ENCODE peak calls at places on chromosomes 11 and 22, in four cellular contexts. H is tibial nerve, G is A549, Y is SK-N-SH. J is an unnamed sample.

GRCh38 chr22:39078329-39078728 is 1.3 kb downstream of the APOBEC3G start:
- DNase-seq in H (no peak), Y (no peak), G (no peak), J (no peak)

GRCh38 chr11:15095736-15096228 is 18.9 kb upstream of the INSC start:
- DNase-seq in G (no peak), H (no peak), Y (no peak), J (no peak)

GRCh38 chr11:76700177-76701100 is 29.9 kb upstream of the LRRC32 start:
- DNase-seq in H (no peak), Y (peak), G (peak), J (no peak)

GRCh38 chr11:68354181-68354872 is 41.9 kb downstream of the LRP5 start:
- DNase-seq in Y (no peak), G (peak), H (peak), J (peak)

GRCh38 chr11:116513278-116513823 is 259.4 kb downstream of the BUD13 start:
- DNase-seq in Y (no peak), H (no peak), G (no peak), J (no peak)

GRCh38 chr11:124863137-124863825 is 2.0 kb upstream of the ROBO3 start:
- DNase-seq in G (no peak), Y (peak), H (no peak), J (peak)

GRCh38 chr11:61345170-61345610 is 12.2 kb downstream of the TKFC start:
- DNase-seq in Y (peak), H (no peak), G (no peak), J (no peak)

GRCh38 chr22:23522642-23523251 is 57.3 kb downstream of the IGLL1 start:
- DNase-seq in G (no peak), H (no peak), Y (peak), J (no peak)

GRCh38 chr11:97743205-97743742 is 1277.5 kb upstream of the CNTN5 start:
- DNase-seq in Y (no peak), H (no peak), G (no peak), J (no peak)

GRCh38 chr22:29385305-29385704 is 3.1 kb downstream of the AP1B1 start:
- DNase-seq in H (no peak), Y (no peak), G (no peak), J (no peak)

GRCh38 chr11:111676878-111677585 is 74.8 kb downstream of the SIK2 start:
- DNase-seq in G (no peak), Y (no peak), H (no peak), J (no peak)

GRCh38 chr11:34641456-34641855 is 20.6 kb downstream of the EHF start:
- DNase-seq in G (no peak), Y (no peak), H (no peak), J (no peak)

GRCh38 chr11:33984682-33985389 is 66.7 kb upstream of the CAPRIN1 start:
- DNase-seq in Y (no peak), G (no peak), H (no peak), J (no peak)

GRCh38 chr11:17394743-17395390 is 6.4 kb upstream of the KCNJ11 start:
- DNase-seq in G (no peak), Y (peak), H (no peak), J (no peak)

GRCh38 chr22:39645532-39645931 is 75.0 kb downstream of the CACNA1I start:
- DNase-seq in G (no peak), Y (peak), H (no peak), J (no peak)

GRCh38 chr11:33723238-33723881 is 12.9 kb downstream of the CD59 start:
- DNase-seq in Y (no peak), G (peak), H (no peak), J (no peak)

GRCh38 chr11:123166095-123166559 is 28.9 kb downstream of the CLMP start:
- DNase-seq in G (no peak), Y (peak), H (peak), J (peak)

GRCh38 chr11:117547188-117547831 is 219.7 kb downstream of the CEP164 start:
- DNase-seq in Y (no peak), H (no peak), G (no peak), J (no peak)

GRCh38 chr11:65170058-65170534 is at the start of gene SPDYC:
- DNase-seq in G (no peak), H (no peak), Y (no peak), J (no peak)

GRCh38 chr11:119157088-119157487 is 8.2 kb downstream of the ABCG4 start:
- DNase-seq in G (no peak), H (no peak), Y (peak), J (no peak)

GRCh38 chr11:94750319-94751215 is 17.6 kb upstream of the AMOTL1 start:
- DNase-seq in Y (no peak), H (no peak), G (no peak), J (no peak)

GRCh38 chr11:6992457-6993431 is 27.4 kb downstream of the ZNF214 start:
- DNase-seq in Y (no peak), H (no peak), G (no peak), J (no peak)

GRCh38 chr11:120236169-120237107 is 3.5 kb upstream of the POU2F3 start:
- DNase-seq in G (no peak), Y (no peak), H (no peak), J (no peak)

GRCh38 chr11:27926981-27927481 is 180.9 kb downstream of the KIF18A start:
- DNase-seq in Y (no peak), G (no peak), H (no peak), J (no peak)

GRCh38 chr11:96198466-96198808 is 144.6 kb downstream of the MAML2 start:
- DNase-seq in Y (no peak), G (no peak), H (no peak), J (no peak)

GRCh38 chr11:58734681-58735490 is 3.1 kb upstream of the GLYAT start:
- DNase-seq in Y (no peak), H (no peak), G (no peak), J (no peak)

GRCh38 chr22:36610056-36610455 is 81.1 kb upstream of the EIF3D start:
- DNase-seq in Y (no peak), G (no peak), H (no peak), J (no peak)

GRCh38 chr22:32352681-32353080 is 5.0 kb upstream of the RFPL3 start:
- DNase-seq in H (no peak), G (no peak), Y (no peak), J (no peak)

GRCh38 chr11:130102457-130103249 is 33.0 kb downstream of the APLP2 start:
- DNase-seq in H (no peak), G (no peak), Y (no peak), J (no peak)

GRCh38 chr11:14932447-14932846 is 39.7 kb downstream of the CALCA start:
- DNase-seq in G (no peak), Y (no peak), H (no peak), J (no peak)

GRCh38 chr11:125263268-125263790 is 98.8 kb downstream of the PKNOX2 start:
- DNase-seq in Y (peak), H (peak), G (no peak), J (peak)

GRCh38 chr22:42934338-42934737 is 77.3 kb upstream of the ARFGAP3 start:
- DNase-seq in Y (no peak), H (no peak), G (no peak), J (no peak)

GRCh38 chr22:42932197-42932519 is 75.1 kb upstream of the ARFGAP3 start:
- DNase-seq in H (no peak), Y (no peak), G (no peak), J (no peak)

GRCh38 chr22:42931421-42932196 is 74.5 kb upstream of the ARFGAP3 start:
- DNase-seq in G (no peak), H (no peak), Y (no peak), J (no peak)

GRCh38 chr22:42932857-42933782 is 76.0 kb upstream of the ARFGAP3 start:
- DNase-seq in Y (no peak), H (no peak), G (no peak), J (no peak)

DNA sequence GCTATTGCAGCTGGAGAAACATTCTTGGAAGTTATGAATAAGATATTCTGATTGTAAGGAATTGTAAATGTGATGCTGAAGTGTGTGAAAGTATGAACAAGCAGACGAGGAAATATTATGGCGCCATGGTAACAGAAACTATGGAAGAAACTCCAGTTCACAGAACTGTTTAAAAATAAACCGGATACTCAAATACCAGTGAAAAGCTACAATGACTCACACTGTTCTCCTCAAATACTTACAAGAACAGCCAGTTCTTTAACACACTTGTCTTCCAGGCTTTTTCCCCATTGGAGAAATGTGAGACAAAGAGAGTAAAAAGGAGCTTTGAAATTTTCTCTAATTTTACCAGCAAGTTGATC is 76.7 kb upstream of the ARFGAP3 start:
- DNase-seq in G (peak), Y (no peak), H (no peak), J (no peak)
- TF ChIP-seq EP300 in G (no peak), Y (no peak), H (peak), J (peak)

GRCh38 chr11:104967493-104968364 is 645 bp downstream of the CASP4 start:
- DNase-seq in H (no peak), Y (no peak), G (peak), J (no peak)
- H3K27ac ChIP-seq in H (peak), Y (no peak), G (peak), J (peak)

GRCh38 chr11:62552931-62553838 is 6.6 kb upstream of the AHNAK start:
- DNase-seq in H (peak), G (peak), Y (no peak), J (peak)
- TF ChIP-seq EP300 in H (peak), G (peak), Y (no peak), J (peak)

GRCh38 chr11:820655-821512 is 2.2 kb downstream of the PNPLA2 start:
- DNase-seq in Y (no peak), G (peak), H (no peak), J (peak)
- H3K27ac ChIP-seq in Y (peak), G (peak), H (peak), J (peak)

DNA sequence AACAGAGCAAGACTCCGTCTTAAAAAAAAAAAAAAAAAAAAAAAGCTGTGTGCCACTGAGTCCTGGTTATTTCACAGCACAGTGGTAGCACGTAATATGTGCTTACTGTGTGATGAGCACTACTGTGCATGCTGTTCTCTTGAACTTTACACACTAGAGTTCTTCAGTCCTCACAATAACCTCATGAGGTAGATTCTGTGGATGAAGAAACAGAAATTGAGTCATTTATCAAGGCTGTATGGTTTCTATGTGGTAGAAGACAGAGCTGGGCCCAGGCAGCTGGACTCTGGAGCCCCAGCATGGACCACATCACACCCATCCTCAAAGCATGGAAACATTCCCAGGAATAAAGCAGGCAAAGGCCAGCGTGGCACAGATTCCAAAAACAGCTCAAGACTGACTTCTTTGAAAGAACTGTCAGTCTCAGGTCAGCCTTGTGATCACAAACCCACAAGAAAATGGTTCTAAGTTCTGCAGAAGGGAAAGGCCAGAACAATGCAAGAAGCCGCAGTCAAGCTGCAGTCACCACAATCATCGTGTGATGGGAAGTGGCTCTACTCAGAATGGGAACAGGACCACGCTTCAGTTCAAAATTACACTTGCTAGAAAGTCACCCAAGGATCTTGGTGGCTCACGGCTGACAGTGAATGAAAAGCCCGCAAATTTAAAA is 49.5 kb downstream of the MICAL3 start:
- DNase-seq in Y (no peak), H (no peak), G (no peak), J (no peak)
- TF ChIP-seq EP300 in Y (no peak), H (no peak), G (no peak), J (no peak)

GRCh38 chr22:20290578-20291248 is 22.6 kb upstream of the RTN4R start:
- DNase-seq in Y (no peak), H (no peak), G (no peak), J (no peak)

GRCh38 chr22:20291249-20291586 is 23.1 kb upstream of the RTN4R start:
- DNase-seq in Y (no peak), H (no peak), G (no peak), J (no peak)

GRCh38 chr22:20291604-20292063 is 23.5 kb upstream of the RTN4R start:
- DNase-seq in G (no peak), H (no peak), Y (no peak), J (no peak)

GRCh38 chr22:20292108-20292507 is 24.0 kb upstream of the RTN4R start:
- DNase-seq in Y (no peak), H (no peak), G (no peak), J (no peak)

GRCh38 chr22:20292673-20293232 is 24.6 kb upstream of the RTN4R start:
- DNase-seq in H (no peak), G (no peak), Y (no peak), J (no peak)
- H3K27ac ChIP-seq in H (no peak), G (no peak), Y (no peak), J (no peak)

GRCh38 chr11:87281496-87281895 is 243.8 kb downstream of the TMEM135 start:
- DNase-seq in Y (no peak), G (no peak), H (no peak), J (no peak)

GRCh38 chr11:87280143-87280542 is 242.4 kb downstream of the TMEM135 start:
- DNase-seq in Y (no peak), G (no peak), H (no peak), J (no peak)

GRCh38 chr11:87286338-87286737 is 248.6 kb downstream of the TMEM135 start:
- DNase-seq in Y (no peak), G (no peak), H (no peak), J (no peak)

DNA sequence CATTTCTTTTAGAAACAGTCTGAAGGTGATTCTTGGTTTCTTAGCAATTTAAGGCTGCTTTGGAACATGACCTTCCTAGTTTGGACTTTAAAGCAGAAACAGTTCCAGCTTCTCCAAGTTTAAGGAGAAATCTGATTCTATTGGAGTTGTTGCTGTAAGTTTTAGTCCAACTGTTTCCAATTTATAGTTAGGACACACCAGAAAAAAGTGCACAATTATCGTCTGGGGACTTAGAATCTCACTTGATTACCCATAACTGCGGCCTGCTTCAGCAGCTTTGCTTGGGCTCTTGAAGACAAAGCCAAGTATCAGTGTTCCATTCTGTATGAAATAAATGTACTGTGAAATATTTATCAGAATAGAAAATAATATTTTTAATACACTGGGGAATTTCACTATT is 246.6 kb downstream of the TMEM135 start:
- DNase-seq in H (no peak), G (no peak), Y (no peak), J (no peak)
- TF ChIP-seq EP300 in H (no peak), G (no peak), Y (no peak), J (no peak)

J was measured in sigmoid colon.